ENCODE peak calls at places on chromosome 20, in four cellular contexts. One of them, this sample, is unnamed.

GRCh38 chr20:57208198-57208597 is 58.2 kb downstream of the BMP7 start:
- DNase-seq in K562: no peak
- DNase-seq in HCT116: no peak
- DNase-seq in HepG2: no peak
- DNase-seq in this sample: no peak

GRCh38 chr20:41030536-41031242 is 2.1 kb downstream of the TOP1 start:
- DNase-seq in K562: no peak
- DNase-seq in HCT116: no peak
- DNase-seq in HepG2: peak
- DNase-seq in this sample: no peak

GRCh38 chr20:25551413-25552210 is 33.7 kb downstream of the NINL start:
- DNase-seq in K562: no peak
- DNase-seq in HCT116: no peak
- DNase-seq in HepG2: no peak
- DNase-seq in this sample: no peak

GRCh38 chr20:62496525-62497218 is 20.9 kb upstream of the GATA5 start:
- DNase-seq in HCT116: no peak
- DNase-seq in K562: peak
- DNase-seq in HepG2: no peak
- DNase-seq in this sample: no peak

GRCh38 chr20:17809714-17810631 is 110.2 kb downstream of the BANF2 start:
- DNase-seq in K562: no peak
- DNase-seq in HCT116: no peak
- DNase-seq in HepG2: no peak
- DNase-seq in this sample: no peak

GRCh38 chr20:19735446-19735845 is 22.6 kb upstream of the RIN2 start:
- DNase-seq in HepG2: peak
- DNase-seq in K562: no peak
- DNase-seq in HCT116: peak
- DNase-seq in this sample: peak

GRCh38 chr20:44273231-44274215 is 26.4 kb downstream of the GDAP1L1 start:
- DNase-seq in HCT116: no peak
- DNase-seq in HepG2: no peak
- DNase-seq in K562: no peak
- DNase-seq in this sample: no peak

GRCh38 chr20:9119776-9120175 is 50.9 kb downstream of the PLCB4 start:
- DNase-seq in HepG2: no peak
- DNase-seq in HCT116: no peak
- DNase-seq in K562: no peak
- DNase-seq in this sample: no peak

GRCh38 chr20:10659651-10660601 is 13.9 kb downstream of the JAG1 start:
- DNase-seq in HCT116: no peak
- DNase-seq in HepG2: peak
- DNase-seq in K562: no peak
- DNase-seq in this sample: no peak

GRCh38 chr20:58011947-58012610 is 216.4 kb downstream of the ANKRD60 start:
- DNase-seq in K562: no peak
- DNase-seq in HCT116: no peak
- DNase-seq in HepG2: no peak
- DNase-seq in this sample: no peak

GRCh38 chr20:44271915-44272663 is 25.0 kb downstream of the GDAP1L1 start:
- DNase-seq in K562: peak
- DNase-seq in HepG2: no peak
- DNase-seq in HCT116: no peak
- DNase-seq in this sample: no peak

GRCh38 chr20:17859002-17859615 is 109.5 kb downstream of the SNX5 start:
- DNase-seq in HCT116: no peak
- DNase-seq in HepG2: peak
- DNase-seq in K562: no peak
- DNase-seq in this sample: no peak

GRCh38 chr20:57195023-57195758 is 71.2 kb downstream of the BMP7 start:
- DNase-seq in HCT116: no peak
- DNase-seq in HepG2: no peak
- DNase-seq in K562: no peak
- DNase-seq in this sample: no peak

GRCh38 chr20:58040447-58041290 is 187.8 kb downstream of the ANKRD60 start:
- DNase-seq in HCT116: no peak
- DNase-seq in K562: no peak
- DNase-seq in HepG2: no peak
- DNase-seq in this sample: no peak

GRCh38 chr20:15111654-15112053 is 774.2 kb upstream of the FLRT3 start:
- DNase-seq in K562: no peak
- DNase-seq in HepG2: no peak
- DNase-seq in HCT116: no peak
- DNase-seq in this sample: no peak

GRCh38 chr20:62770916-62771315 is 25.4 kb upstream of the MRGBP start:
- DNase-seq in HepG2: no peak
- DNase-seq in HCT116: no peak
- DNase-seq in K562: no peak
- DNase-seq in this sample: no peak

GRCh38 chr20:62523473-62524203 is 47.8 kb upstream of the GATA5 start:
- DNase-seq in HCT116: peak
- DNase-seq in K562: peak
- DNase-seq in HepG2: peak
- DNase-seq in this sample: no peak

GRCh38 chr20:17518339-17519052 is 12.7 kb downstream of the BFSP1 start:
- DNase-seq in HCT116: no peak
- DNase-seq in K562: peak
- DNase-seq in HepG2: no peak
- DNase-seq in this sample: no peak

GRCh38 chr20:20295621-20296498 is 72.0 kb upstream of the INSM1 start:
- DNase-seq in HepG2: no peak
- DNase-seq in HCT116: no peak
- DNase-seq in K562: no peak
- DNase-seq in this sample: no peak

GRCh38 chr20:43749734-43750294 is 23.0 kb upstream of the GTSF1L start:
- DNase-seq in K562: peak
- DNase-seq in HCT116: peak
- DNase-seq in HepG2: peak
- DNase-seq in this sample: no peak

GRCh38 chr20:32685541-32686529 is 12.1 kb upstream of the C20orf203 start:
- DNase-seq in HepG2: peak
- DNase-seq in HCT116: no peak
- DNase-seq in K562: peak
- DNase-seq in this sample: peak

GRCh38 chr20:10769700-10770099 is 95.9 kb upstream of the JAG1 start:
- DNase-seq in K562: no peak
- DNase-seq in HCT116: no peak
- DNase-seq in HepG2: no peak
- DNase-seq in this sample: no peak

GRCh38 chr20:62776692-62777527 is 19.4 kb upstream of the MRGBP start:
- DNase-seq in HepG2: peak
- DNase-seq in HCT116: peak
- DNase-seq in K562: peak
- DNase-seq in this sample: no peak

GRCh38 chr20:53513489-53514298 is 79.9 kb downstream of the ZNF217 start:
- DNase-seq in HCT116: no peak
- DNase-seq in HepG2: peak
- DNase-seq in K562: no peak
- DNase-seq in this sample: no peak

GRCh38 chr20:13525225-13525940 is 113.3 kb downstream of the TASP1 start:
- DNase-seq in K562: no peak
- DNase-seq in HCT116: no peak
- DNase-seq in HepG2: peak
- DNase-seq in this sample: no peak

GRCh38 chr20:43023836-43024235 is 165.9 kb downstream of the PTPRT start:
- DNase-seq in K562: no peak
- DNase-seq in HCT116: no peak
- DNase-seq in HepG2: no peak
- DNase-seq in this sample: no peak

GRCh38 chr20:64261138-64261537 is 5.6 kb downstream of the PCMTD2 start:
- DNase-seq in K562: no peak
- DNase-seq in HepG2: no peak
- DNase-seq in HCT116: no peak
- DNase-seq in this sample: peak

GRCh38 chr20:64266988-64267387 is 11.4 kb downstream of the PCMTD2 start:
- DNase-seq in HCT116: no peak
- DNase-seq in HepG2: no peak
- DNase-seq in K562: no peak
- DNase-seq in this sample: no peak

GRCh38 chr20:64265201-64265600 is 9.7 kb downstream of the PCMTD2 start:
- DNase-seq in HepG2: no peak
- DNase-seq in K562: no peak
- DNase-seq in HCT116: no peak
- DNase-seq in this sample: no peak

GRCh38 chr20:64260239-64260638 is 4.7 kb downstream of the PCMTD2 start:
- DNase-seq in K562: no peak
- DNase-seq in HCT116: no peak
- DNase-seq in HepG2: no peak
- DNase-seq in this sample: no peak

DNA sequence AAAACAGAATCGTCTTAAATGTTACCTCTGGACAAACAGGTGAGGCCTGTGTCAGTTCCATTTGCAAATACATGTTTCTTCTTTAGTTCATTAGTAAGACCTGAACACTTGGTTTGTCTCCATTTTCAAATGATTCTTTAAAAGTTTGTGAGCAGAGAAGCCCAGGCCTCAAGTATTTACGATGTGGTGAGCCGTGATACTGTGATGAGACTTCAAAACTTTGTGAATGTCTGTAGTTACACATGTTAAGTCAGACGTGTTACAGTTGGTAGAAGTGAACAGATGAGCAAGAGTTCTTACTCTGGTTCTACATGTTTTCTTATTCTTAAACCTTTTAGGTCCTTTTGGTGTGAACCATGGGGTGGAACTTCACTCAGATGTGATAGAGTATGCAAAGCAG is 8.5 kb downstream of the PCMTD2 start:
- DNase-seq in HepG2: no peak
- DNase-seq in HCT116: no peak
- DNase-seq in K562: no peak
- DNase-seq in this sample: no peak
- TF ChIP-seq POLR2AphosphoS5 in HepG2: no peak
- TF ChIP-seq POLR2AphosphoS5 in HCT116: no peak
- TF ChIP-seq POLR2AphosphoS5 in K562: no peak
- TF ChIP-seq POLR2AphosphoS5 in this sample: no peak

DNA sequence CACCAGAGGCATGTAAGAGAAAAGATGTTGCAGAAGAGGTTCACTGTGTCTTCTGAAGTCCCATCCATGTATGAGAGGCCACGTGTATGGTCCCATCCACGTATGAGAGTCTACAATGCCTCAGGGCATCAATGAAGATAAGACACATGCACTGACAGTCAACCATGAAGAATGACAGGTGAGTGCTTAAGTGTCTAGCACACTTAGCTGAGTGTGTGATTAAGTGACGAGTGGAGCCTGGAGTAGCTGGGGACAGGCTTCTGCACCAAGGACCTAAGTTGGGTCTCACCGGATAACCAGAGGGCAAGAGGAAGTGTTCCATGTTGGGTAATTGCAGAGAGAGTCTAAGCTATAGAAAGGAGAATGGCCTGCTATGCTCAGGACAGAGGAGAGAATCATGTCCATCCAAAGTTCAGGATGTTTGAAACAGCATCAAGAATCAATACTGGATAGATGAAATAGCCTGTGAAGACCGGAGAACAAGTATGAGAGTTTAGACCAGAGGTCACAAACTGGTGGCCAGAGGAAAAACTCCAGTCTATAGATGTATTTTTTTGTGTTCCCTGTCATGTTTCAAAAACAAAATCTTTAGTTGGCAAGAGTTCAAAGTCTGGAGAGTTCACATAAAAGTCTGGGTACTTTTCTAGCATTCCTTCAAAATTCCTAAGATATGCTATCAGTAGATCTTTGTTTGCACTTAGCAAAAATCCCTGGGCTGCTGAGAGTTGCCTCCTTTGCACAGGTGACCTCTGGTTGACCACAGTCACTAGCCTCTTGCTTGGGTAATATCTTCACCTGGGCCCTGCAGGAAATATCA is 165.8 kb downstream of the KIF16B start:
- DNase-seq in HepG2: peak
- DNase-seq in K562: no peak
- DNase-seq in HCT116: no peak
- DNase-seq in this sample: no peak
- H3K9ac ChIP-seq in HepG2: no peak
- H3K9ac ChIP-seq in K562: no peak
- H3K9ac ChIP-seq in HCT116: no peak
- H3K9ac ChIP-seq in this sample: no peak

DNA sequence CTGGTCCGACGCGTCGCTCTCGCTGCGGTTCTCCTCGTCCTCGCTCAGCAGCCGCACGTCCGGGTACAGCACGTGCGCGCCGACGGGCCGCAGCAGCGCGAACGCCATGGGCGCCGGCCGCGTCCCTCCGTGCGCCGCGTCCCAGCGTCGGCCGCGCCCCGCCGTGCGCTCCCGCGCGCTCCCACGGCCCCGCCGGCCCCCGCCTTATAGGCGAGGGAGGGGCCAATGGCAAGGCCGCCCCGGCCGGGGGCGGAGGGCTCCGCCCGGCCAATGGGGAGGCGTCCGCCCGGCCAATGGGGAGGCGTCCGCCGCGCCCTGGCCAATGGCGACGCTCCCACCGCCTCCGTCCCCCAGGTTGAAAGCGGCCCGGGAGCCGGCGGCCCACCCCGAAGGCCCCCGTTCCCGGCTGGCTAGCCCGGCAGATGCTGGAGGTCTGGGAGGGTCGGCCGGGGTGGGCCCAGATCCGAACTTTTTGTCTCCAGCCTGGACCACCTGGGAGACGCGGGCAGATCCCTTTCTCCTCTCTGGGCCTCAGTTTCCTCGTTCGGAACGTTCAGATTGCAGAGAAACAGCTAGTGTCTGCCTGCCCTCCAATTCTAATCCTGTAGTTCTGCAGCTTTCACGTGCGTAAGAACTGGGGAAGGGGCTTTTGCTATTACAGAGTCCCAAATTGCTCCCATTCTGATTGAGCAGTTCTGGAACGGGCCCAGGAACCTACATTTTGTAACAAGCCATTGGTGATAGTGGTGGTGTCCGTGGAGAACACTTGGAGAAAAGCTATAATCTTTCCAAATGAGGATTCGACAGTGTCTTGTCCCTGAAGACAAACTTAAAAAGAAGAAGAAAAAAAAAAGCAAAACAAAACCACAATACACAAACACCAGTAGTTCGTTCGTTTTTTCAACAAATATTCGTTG is at the start of gene TCF15:
- DNase-seq in K562: peak
- DNase-seq in HCT116: no peak
- DNase-seq in HepG2: no peak
- DNase-seq in this sample: no peak
- H3K4me3 ChIP-seq in K562: peak
- H3K4me3 ChIP-seq in HCT116: no peak
- H3K4me3 ChIP-seq in HepG2: no peak
- H3K4me3 ChIP-seq in this sample: peak

GRCh38 chr20:49558826-49559225 is 9.1 kb downstream of the PTGIS start:
- DNase-seq in K562: no peak
- DNase-seq in HepG2: no peak
- DNase-seq in HCT116: no peak
- DNase-seq in this sample: no peak

GRCh38 chr20:49560646-49561045 is 7.3 kb downstream of the PTGIS start:
- DNase-seq in K562: no peak
- DNase-seq in HCT116: no peak
- DNase-seq in HepG2: no peak
- DNase-seq in this sample: no peak

GRCh38 chr20:49560186-49560585 is 7.8 kb downstream of the PTGIS start:
- DNase-seq in HepG2: no peak
- DNase-seq in K562: no peak
- DNase-seq in HCT116: no peak
- DNase-seq in this sample: no peak

GRCh38 chr20:49561256-49561655 is 6.7 kb downstream of the PTGIS start:
- DNase-seq in HepG2: no peak
- DNase-seq in HCT116: no peak
- DNase-seq in K562: no peak
- DNase-seq in this sample: no peak

GRCh38 chr20:49559411-49560081 is 8.4 kb downstream of the PTGIS start:
- DNase-seq in HepG2: no peak
- DNase-seq in K562: no peak
- DNase-seq in HCT116: no peak
- DNase-seq in this sample: no peak
- TF ChIP-seq POLR2AphosphoS5 in HepG2: no peak
- TF ChIP-seq POLR2AphosphoS5 in K562: no peak
- TF ChIP-seq POLR2AphosphoS5 in HCT116: no peak
- TF ChIP-seq POLR2AphosphoS5 in this sample: no peak

This sample was measured in SK-N-MC.